ENCODE peak calls at places on chromosome 12, in nine cellular contexts. One of them, this sample, is unnamed.
A peak's percentile ranks its signal among the peaks of the same experiment; 100 is the strongest.

GRCh38 chr12:32163596-32163995 is 56.9 kb downstream of the BICD1 start:
- DNase-seq in GM04504: no peak
- DNase-seq in GM03348: no peak
- DNase-seq in aorta: no peak
- DNase-seq in T-cell: no peak
- DNase-seq in midbrain: no peak
- DNase-seq in NCI-H2081: no peak
- DNase-seq in cardiac muscle cell: no peak
- DNase-seq in posterior vena cava: no peak
- DNase-seq in this sample: no peak

GRCh38 chr12:54934419-54934818 is 50.1 kb downstream of the TESPA1 start:
- DNase-seq in GM04504: no peak
- DNase-seq in posterior vena cava: no peak
- DNase-seq in T-cell: no peak
- DNase-seq in aorta: no peak
- DNase-seq in midbrain: no peak
- DNase-seq in cardiac muscle cell: no peak
- DNase-seq in NCI-H2081: no peak
- DNase-seq in GM03348: no peak
- DNase-seq in this sample: no peak

GRCh38 chr12:123936956-123937706 is 35.5 kb downstream of the CCDC92 start:
- DNase-seq in cardiac muscle cell: no peak
- DNase-seq in T-cell: no peak
- DNase-seq in posterior vena cava: peak; percentile 73
- DNase-seq in aorta: no peak
- DNase-seq in NCI-H2081: no peak
- DNase-seq in GM03348: no peak
- DNase-seq in GM04504: no peak
- DNase-seq in midbrain: no peak
- DNase-seq in this sample: no peak

GRCh38 chr12:124550123-124551089 is 17.0 kb downstream of the NCOR2 start:
- DNase-seq in posterior vena cava: no peak
- DNase-seq in aorta: peak; percentile 55
- DNase-seq in NCI-H2081: no peak
- DNase-seq in GM04504: no peak
- DNase-seq in GM03348: no peak
- DNase-seq in cardiac muscle cell: no peak
- DNase-seq in midbrain: peak; percentile 62
- DNase-seq in T-cell: no peak
- DNase-seq in this sample: no peak

GRCh38 chr12:6833189-6833890 is 5.1 kb downstream of the P3H3 start:
- DNase-seq in midbrain: no peak
- DNase-seq in GM03348: no peak
- DNase-seq in posterior vena cava: no peak
- DNase-seq in cardiac muscle cell: no peak
- DNase-seq in aorta: peak; percentile 41
- DNase-seq in GM04504: no peak
- DNase-seq in T-cell: no peak
- DNase-seq in NCI-H2081: no peak
- DNase-seq in this sample: no peak

GRCh38 chr12:120394483-120395367 is 25.8 kb upstream of the MSI1 start:
- DNase-seq in aorta: no peak
- DNase-seq in NCI-H2081: peak; percentile 29
- DNase-seq in cardiac muscle cell: no peak
- DNase-seq in midbrain: no peak
- DNase-seq in posterior vena cava: no peak
- DNase-seq in T-cell: no peak
- DNase-seq in GM03348: no peak
- DNase-seq in GM04504: no peak
- DNase-seq in this sample: peak; percentile 91

GRCh38 chr12:133264173-133264572 is 28.5 kb upstream of the ANHX start:
- DNase-seq in NCI-H2081: no peak
- DNase-seq in GM04504: no peak
- DNase-seq in cardiac muscle cell: no peak
- DNase-seq in posterior vena cava: no peak
- DNase-seq in midbrain: no peak
- DNase-seq in aorta: no peak
- DNase-seq in GM03348: no peak
- DNase-seq in T-cell: no peak
- DNase-seq in this sample: no peak

GRCh38 chr12:33438890-33439586 is 581 bp downstream of the SYT10 start:
- DNase-seq in aorta: no peak
- DNase-seq in T-cell: no peak
- DNase-seq in midbrain: no peak
- DNase-seq in GM04504: peak; percentile 0
- DNase-seq in NCI-H2081: no peak
- DNase-seq in posterior vena cava: peak; percentile 81
- DNase-seq in cardiac muscle cell: peak; percentile 52
- DNase-seq in GM03348: peak; percentile 18
- DNase-seq in this sample: peak; percentile 34

GRCh38 chr12:50055831-50056628 is 1.4 kb upstream of the ASIC1 start:
- DNase-seq in GM04504: no peak
- DNase-seq in posterior vena cava: no peak
- DNase-seq in aorta: peak; percentile 29
- DNase-seq in midbrain: peak; percentile 54
- DNase-seq in T-cell: peak; percentile 37
- DNase-seq in NCI-H2081: peak; percentile 62
- DNase-seq in cardiac muscle cell: peak; percentile 70
- DNase-seq in GM03348: peak; percentile 85
- DNase-seq in this sample: no peak

GRCh38 chr12:100484178-100484886 is 10.7 kb downstream of the NR1H4 start:
- DNase-seq in GM03348: no peak
- DNase-seq in NCI-H2081: no peak
- DNase-seq in posterior vena cava: no peak
- DNase-seq in cardiac muscle cell: no peak
- DNase-seq in T-cell: no peak
- DNase-seq in GM04504: no peak
- DNase-seq in aorta: no peak
- DNase-seq in midbrain: no peak
- DNase-seq in this sample: no peak

GRCh38 chr12:44921736-44922135 is 45.6 kb upstream of the NELL2 start:
- DNase-seq in midbrain: no peak
- DNase-seq in T-cell: no peak
- DNase-seq in GM03348: no peak
- DNase-seq in posterior vena cava: no peak
- DNase-seq in aorta: no peak
- DNase-seq in cardiac muscle cell: no peak
- DNase-seq in GM04504: no peak
- DNase-seq in NCI-H2081: no peak
- DNase-seq in this sample: no peak

GRCh38 chr12:53949631-53950440 is 4.9 kb upstream of the HOXC12 start:
- DNase-seq in NCI-H2081: no peak
- DNase-seq in GM04504: no peak
- DNase-seq in aorta: no peak
- DNase-seq in T-cell: no peak
- DNase-seq in midbrain: no peak
- DNase-seq in GM03348: no peak
- DNase-seq in posterior vena cava: no peak
- DNase-seq in cardiac muscle cell: no peak
- DNase-seq in this sample: no peak

GRCh38 chr12:29113101-29113500 is 36.0 kb upstream of the FAR2 start:
- DNase-seq in midbrain: no peak
- DNase-seq in cardiac muscle cell: no peak
- DNase-seq in GM04504: no peak
- DNase-seq in NCI-H2081: no peak
- DNase-seq in aorta: no peak
- DNase-seq in T-cell: no peak
- DNase-seq in posterior vena cava: no peak
- DNase-seq in GM03348: no peak
- DNase-seq in this sample: no peak

GRCh38 chr12:15662303-15662980 is 126.7 kb downstream of the EPS8 start:
- DNase-seq in midbrain: no peak
- DNase-seq in GM04504: peak; percentile 72
- DNase-seq in GM03348: peak; percentile 79
- DNase-seq in T-cell: no peak
- DNase-seq in cardiac muscle cell: no peak
- DNase-seq in posterior vena cava: no peak
- DNase-seq in NCI-H2081: no peak
- DNase-seq in aorta: no peak
- DNase-seq in this sample: no peak

GRCh38 chr12:1576410-1577240 is 17.8 kb downstream of the FBXL14 start:
- DNase-seq in cardiac muscle cell: peak; percentile 85
- DNase-seq in midbrain: no peak
- DNase-seq in posterior vena cava: no peak
- DNase-seq in T-cell: no peak
- DNase-seq in NCI-H2081: no peak
- DNase-seq in GM04504: peak; percentile 74
- DNase-seq in aorta: peak; percentile 61
- DNase-seq in GM03348: peak; percentile 59
- DNase-seq in this sample: no peak

GRCh38 chr12:123129651-123130050 is 21.2 kb downstream of the PITPNM2 start:
- DNase-seq in posterior vena cava: no peak
- DNase-seq in GM04504: no peak
- DNase-seq in cardiac muscle cell: no peak
- DNase-seq in T-cell: no peak
- DNase-seq in GM03348: no peak
- DNase-seq in NCI-H2081: no peak
- DNase-seq in midbrain: no peak
- DNase-seq in aorta: no peak
- DNase-seq in this sample: no peak

GRCh38 chr12:133156125-133156690 is 25.1 kb upstream of the ZNF268 start:
- DNase-seq in NCI-H2081: no peak
- DNase-seq in T-cell: no peak
- DNase-seq in aorta: no peak
- DNase-seq in midbrain: no peak
- DNase-seq in posterior vena cava: no peak
- DNase-seq in GM03348: no peak
- DNase-seq in GM04504: no peak
- DNase-seq in cardiac muscle cell: no peak
- DNase-seq in this sample: no peak

GRCh38 chr12:93274937-93275336 is 102.8 kb upstream of the NUDT4 start:
- DNase-seq in T-cell: no peak
- DNase-seq in midbrain: no peak
- DNase-seq in cardiac muscle cell: no peak
- DNase-seq in GM04504: no peak
- DNase-seq in GM03348: no peak
- DNase-seq in aorta: no peak
- DNase-seq in posterior vena cava: no peak
- DNase-seq in NCI-H2081: no peak
- DNase-seq in this sample: no peak

GRCh38 chr12:106144847-106145246 is 6.1 kb upstream of the NUAK1 start:
- DNase-seq in NCI-H2081: no peak
- DNase-seq in aorta: no peak
- DNase-seq in T-cell: no peak
- DNase-seq in GM03348: peak; percentile 39
- DNase-seq in midbrain: no peak
- DNase-seq in posterior vena cava: no peak
- DNase-seq in cardiac muscle cell: no peak
- DNase-seq in GM04504: no peak
- DNase-seq in this sample: no peak

GRCh38 chr12:79121486-79121885 is 256.9 kb downstream of the SYT1 start:
- DNase-seq in GM03348: peak; percentile 15
- DNase-seq in midbrain: no peak
- DNase-seq in T-cell: no peak
- DNase-seq in posterior vena cava: no peak
- DNase-seq in cardiac muscle cell: no peak
- DNase-seq in aorta: no peak
- DNase-seq in GM04504: no peak
- DNase-seq in NCI-H2081: no peak
- DNase-seq in this sample: no peak

GRCh38 chr12:69570545-69571399 is 14.5 kb upstream of the CCT2 start:
- DNase-seq in NCI-H2081: peak; percentile 73
- DNase-seq in midbrain: peak; percentile 58
- DNase-seq in GM04504: no peak
- DNase-seq in aorta: peak; percentile 49
- DNase-seq in T-cell: peak; percentile 21
- DNase-seq in GM03348: peak; percentile 56
- DNase-seq in cardiac muscle cell: peak; percentile 81
- DNase-seq in posterior vena cava: no peak
- DNase-seq in this sample: peak; percentile 43

GRCh38 chr12:90970471-90970870 is 15.5 kb upstream of the CCER1 start:
- DNase-seq in NCI-H2081: no peak
- DNase-seq in posterior vena cava: no peak
- DNase-seq in T-cell: no peak
- DNase-seq in midbrain: no peak
- DNase-seq in aorta: no peak
- DNase-seq in GM03348: no peak
- DNase-seq in cardiac muscle cell: no peak
- DNase-seq in GM04504: no peak
- DNase-seq in this sample: no peak

GRCh38 chr12:116673713-116674112 is 64.2 kb downstream of the SPRING1 start:
- DNase-seq in GM04504: no peak
- DNase-seq in GM03348: no peak
- DNase-seq in NCI-H2081: no peak
- DNase-seq in posterior vena cava: no peak
- DNase-seq in T-cell: no peak
- DNase-seq in cardiac muscle cell: no peak
- DNase-seq in midbrain: no peak
- DNase-seq in aorta: no peak
- DNase-seq in this sample: no peak

GRCh38 chr12:53182836-53183235 is 2.1 kb upstream of the CSAD start:
- DNase-seq in NCI-H2081: no peak
- DNase-seq in T-cell: no peak
- DNase-seq in GM04504: no peak
- DNase-seq in GM03348: no peak
- DNase-seq in posterior vena cava: no peak
- DNase-seq in cardiac muscle cell: no peak
- DNase-seq in aorta: no peak
- DNase-seq in midbrain: no peak
- DNase-seq in this sample: no peak

GRCh38 chr12:99960312-99960711 is 24.4 kb downstream of the ANKS1B start:
- DNase-seq in aorta: no peak
- DNase-seq in GM03348: peak; percentile 7
- DNase-seq in T-cell: no peak
- DNase-seq in posterior vena cava: no peak
- DNase-seq in midbrain: no peak
- DNase-seq in GM04504: no peak
- DNase-seq in NCI-H2081: peak; percentile 11
- DNase-seq in cardiac muscle cell: no peak
- DNase-seq in this sample: peak; percentile 62

GRCh38 chr12:42997032-42997431 is 407.5 kb upstream of the PRICKLE1 start:
- DNase-seq in T-cell: no peak
- DNase-seq in aorta: no peak
- DNase-seq in midbrain: no peak
- DNase-seq in GM04504: no peak
- DNase-seq in cardiac muscle cell: no peak
- DNase-seq in posterior vena cava: no peak
- DNase-seq in NCI-H2081: no peak
- DNase-seq in GM03348: no peak
- DNase-seq in this sample: no peak

GRCh38 chr12:3152013-3152412 is 74.8 kb downstream of the TSPAN9 start:
- DNase-seq in GM03348: peak; percentile 86
- DNase-seq in NCI-H2081: no peak
- DNase-seq in posterior vena cava: no peak
- DNase-seq in T-cell: no peak
- DNase-seq in GM04504: no peak
- DNase-seq in aorta: peak; percentile 78
- DNase-seq in cardiac muscle cell: no peak
- DNase-seq in midbrain: no peak
- DNase-seq in this sample: no peak

GRCh38 chr12:117750657-117751056 is 218.1 kb downstream of the KSR2 start:
- DNase-seq in GM04504: no peak
- DNase-seq in NCI-H2081: no peak
- DNase-seq in T-cell: no peak
- DNase-seq in midbrain: no peak
- DNase-seq in posterior vena cava: no peak
- DNase-seq in GM03348: no peak
- DNase-seq in aorta: no peak
- DNase-seq in cardiac muscle cell: no peak
- DNase-seq in this sample: no peak

GRCh38 chr12:130547480-130548155 is 168.5 kb downstream of the RIMBP2 start:
- DNase-seq in NCI-H2081: no peak
- DNase-seq in GM03348: no peak
- DNase-seq in T-cell: no peak
- DNase-seq in aorta: no peak
- DNase-seq in midbrain: no peak
- DNase-seq in GM04504: no peak
- DNase-seq in posterior vena cava: no peak
- DNase-seq in cardiac muscle cell: no peak
- DNase-seq in this sample: no peak

GRCh38 chr12:6464531-6464930 is 5.9 kb downstream of the VAMP1 start:
- DNase-seq in midbrain: no peak
- DNase-seq in NCI-H2081: no peak
- DNase-seq in posterior vena cava: no peak
- DNase-seq in aorta: no peak
- DNase-seq in cardiac muscle cell: no peak
- DNase-seq in GM03348: no peak
- DNase-seq in GM04504: no peak
- DNase-seq in T-cell: no peak
- DNase-seq in this sample: no peak

GRCh38 chr12:118714051-118714460 is 267.3 kb upstream of the SRRM4 start:
- DNase-seq in midbrain: peak; percentile 26
- DNase-seq in aorta: no peak
- DNase-seq in NCI-H2081: peak; percentile 4
- DNase-seq in GM04504: no peak
- DNase-seq in posterior vena cava: no peak
- DNase-seq in cardiac muscle cell: peak; percentile 73
- DNase-seq in GM03348: no peak
- DNase-seq in T-cell: no peak
- DNase-seq in this sample: peak; percentile 68